ENCODE peak calls at places on chromosomes 11 and 22, in five cellular contexts. One of them, this sample, is unnamed.

GRCh38 chr11:95450547-95451123 is 219.6 kb upstream of the SESN3 start:
- DNase-seq in NCI-H1417: no peak
- DNase-seq in COR-L47: no peak
- DNase-seq in fibroblast of villous mesenchyme: peak; percentile 10
- DNase-seq in putamen: no peak
- DNase-seq in this sample: no peak

GRCh38 chr22:42217019-42217751 is 53.3 kb downstream of the TCF20 start:
- DNase-seq in fibroblast of villous mesenchyme: peak; percentile 16
- DNase-seq in COR-L47: no peak
- DNase-seq in putamen: no peak
- DNase-seq in NCI-H1417: no peak
- DNase-seq in this sample: no peak

GRCh38 chr11:122791836-122792235 is 46.5 kb upstream of the CRTAM start:
- DNase-seq in COR-L47: no peak
- DNase-seq in fibroblast of villous mesenchyme: peak; percentile 73
- DNase-seq in NCI-H1417: no peak
- DNase-seq in putamen: no peak
- DNase-seq in this sample: peak; percentile 62

GRCh38 chr11:70628881-70629844 is 230.8 kb downstream of the CTTN start:
- DNase-seq in NCI-H1417: no peak
- DNase-seq in putamen: peak; percentile 71
- DNase-seq in COR-L47: peak; percentile 42
- DNase-seq in fibroblast of villous mesenchyme: no peak
- DNase-seq in this sample: no peak

GRCh38 chr22:19871845-19872778 is 17.4 kb upstream of the GNB1L start:
- DNase-seq in putamen: no peak
- DNase-seq in fibroblast of villous mesenchyme: no peak
- DNase-seq in COR-L47: no peak
- DNase-seq in NCI-H1417: no peak
- DNase-seq in this sample: no peak

GRCh38 chr11:73585834-73586575 is 11.9 kb downstream of the FAM168A start:
- DNase-seq in fibroblast of villous mesenchyme: no peak
- DNase-seq in NCI-H1417: no peak
- DNase-seq in putamen: no peak
- DNase-seq in COR-L47: no peak
- DNase-seq in this sample: peak; percentile 84

GRCh38 chr11:1150095-1150494 is 7.7 kb upstream of the MUC5AC start:
- DNase-seq in putamen: no peak
- DNase-seq in fibroblast of villous mesenchyme: no peak
- DNase-seq in NCI-H1417: no peak
- DNase-seq in COR-L47: no peak
- DNase-seq in this sample: no peak

GRCh38 chr22:50027639-50028537 is 15.3 kb upstream of the IL17REL start:
- DNase-seq in COR-L47: no peak
- DNase-seq in fibroblast of villous mesenchyme: no peak
- DNase-seq in NCI-H1417: no peak
- DNase-seq in putamen: peak; percentile 72
- DNase-seq in this sample: peak; percentile 53

GRCh38 chr11:765802-766091 is 11.5 kb downstream of the GATD1 start:
- DNase-seq in fibroblast of villous mesenchyme: no peak
- DNase-seq in putamen: no peak
- DNase-seq in NCI-H1417: no peak
- DNase-seq in COR-L47: no peak
- DNase-seq in this sample: no peak

GRCh38 chr11:7376386-7376785 is 108.9 kb upstream of the OLFML1 start:
- DNase-seq in putamen: no peak
- DNase-seq in fibroblast of villous mesenchyme: no peak
- DNase-seq in NCI-H1417: no peak
- DNase-seq in COR-L47: no peak
- DNase-seq in this sample: no peak

GRCh38 chr11:21225860-21226259 is 556.5 kb downstream of the NELL1 start:
- DNase-seq in NCI-H1417: no peak
- DNase-seq in fibroblast of villous mesenchyme: no peak
- DNase-seq in COR-L47: no peak
- DNase-seq in putamen: no peak
- DNase-seq in this sample: no peak

GRCh38 chr22:32541481-32541880 is 66.9 kb downstream of the FBXO7 start:
- DNase-seq in COR-L47: no peak
- DNase-seq in fibroblast of villous mesenchyme: no peak
- DNase-seq in putamen: no peak
- DNase-seq in NCI-H1417: no peak
- DNase-seq in this sample: no peak

GRCh38 chr22:45101828-45102227 is 61.9 kb upstream of the NUP50 start:
- DNase-seq in fibroblast of villous mesenchyme: peak; percentile 81
- DNase-seq in NCI-H1417: peak; percentile 51
- DNase-seq in putamen: peak; percentile 59
- DNase-seq in COR-L47: peak; percentile 22
- DNase-seq in this sample: peak; percentile 74

GRCh38 chr11:64086263-64086938 is 50.7 kb downstream of the FLRT1 start:
- DNase-seq in NCI-H1417: peak; percentile 71
- DNase-seq in fibroblast of villous mesenchyme: peak; percentile 56
- DNase-seq in putamen: no peak
- DNase-seq in COR-L47: peak; percentile 71
- DNase-seq in this sample: no peak

GRCh38 chr22:50577697-50577986 is 585 bp downstream of the CPT1B start:
- DNase-seq in putamen: no peak
- DNase-seq in NCI-H1417: no peak
- DNase-seq in COR-L47: no peak
- DNase-seq in fibroblast of villous mesenchyme: no peak
- DNase-seq in this sample: no peak

GRCh38 chr11:88188251-88189030 is 13.2 kb upstream of the RAB38 start:
- DNase-seq in NCI-H1417: no peak
- DNase-seq in putamen: no peak
- DNase-seq in COR-L47: no peak
- DNase-seq in fibroblast of villous mesenchyme: peak; percentile 66
- DNase-seq in this sample: no peak

GRCh38 chr11:7573558-7574296 is 59.9 kb downstream of the PPFIBP2 start:
- DNase-seq in putamen: no peak
- DNase-seq in fibroblast of villous mesenchyme: no peak
- DNase-seq in COR-L47: no peak
- DNase-seq in NCI-H1417: no peak
- DNase-seq in this sample: no peak

GRCh38 chr11:78576549-78577097 is 2.0 kb upstream of the NARS2 start:
- DNase-seq in fibroblast of villous mesenchyme: no peak
- DNase-seq in putamen: no peak
- DNase-seq in COR-L47: peak; percentile 13
- DNase-seq in NCI-H1417: peak; percentile 39
- DNase-seq in this sample: no peak

GRCh38 chr11:65609711-65610110 is 4.3 kb downstream of the MAP3K11 start:
- DNase-seq in NCI-H1417: no peak
- DNase-seq in putamen: no peak
- DNase-seq in fibroblast of villous mesenchyme: no peak
- DNase-seq in COR-L47: no peak
- DNase-seq in this sample: no peak

GRCh38 chr11:62536301-62536957 is 10.2 kb downstream of the AHNAK start:
- DNase-seq in COR-L47: no peak
- DNase-seq in putamen: no peak
- DNase-seq in fibroblast of villous mesenchyme: no peak
- DNase-seq in NCI-H1417: no peak
- DNase-seq in this sample: no peak

GRCh38 chr22:46259374-46259773 is 3.8 kb downstream of the PKDREJ start:
- DNase-seq in COR-L47: no peak
- DNase-seq in NCI-H1417: no peak
- DNase-seq in fibroblast of villous mesenchyme: no peak
- DNase-seq in putamen: no peak
- DNase-seq in this sample: no peak

GRCh38 chr11:120212926-120213325 is 2.1 kb downstream of the OAF start:
- DNase-seq in putamen: no peak
- DNase-seq in NCI-H1417: no peak
- DNase-seq in fibroblast of villous mesenchyme: peak; percentile 28
- DNase-seq in COR-L47: no peak
- DNase-seq in this sample: no peak

GRCh38 chr11:14094481-14095037 is 132.0 kb downstream of the SPON1 start:
- DNase-seq in NCI-H1417: no peak
- DNase-seq in fibroblast of villous mesenchyme: no peak
- DNase-seq in putamen: no peak
- DNase-seq in COR-L47: no peak
- DNase-seq in this sample: peak; percentile 54

GRCh38 chr22:20085651-20086050 is 5.6 kb downstream of the DGCR8 start:
- DNase-seq in COR-L47: no peak
- DNase-seq in fibroblast of villous mesenchyme: no peak
- DNase-seq in NCI-H1417: no peak
- DNase-seq in putamen: no peak
- DNase-seq in this sample: no peak

GRCh38 chr11:66950113-66950535 is 8.1 kb downstream of the PC start:
- DNase-seq in fibroblast of villous mesenchyme: peak; percentile 94
- DNase-seq in COR-L47: no peak
- DNase-seq in putamen: peak; percentile 65
- DNase-seq in NCI-H1417: no peak
- DNase-seq in this sample: peak; percentile 81

GRCh38 chr22:24516301-24516737 is 21.2 kb downstream of the UPB1 start:
- DNase-seq in putamen: no peak
- DNase-seq in fibroblast of villous mesenchyme: peak; percentile 84
- DNase-seq in NCI-H1417: no peak
- DNase-seq in COR-L47: no peak
- DNase-seq in this sample: peak; percentile 73

GRCh38 chr11:128535468-128536457 is 51.6 kb downstream of the ETS1 start:
- DNase-seq in COR-L47: no peak
- DNase-seq in fibroblast of villous mesenchyme: no peak
- DNase-seq in putamen: no peak
- DNase-seq in NCI-H1417: no peak
- DNase-seq in this sample: no peak

GRCh38 chr11:125952973-125953372 is 7.1 kb downstream of the VSIG10L2 start:
- DNase-seq in fibroblast of villous mesenchyme: no peak
- DNase-seq in NCI-H1417: no peak
- DNase-seq in COR-L47: peak; percentile 11
- DNase-seq in putamen: no peak
- DNase-seq in this sample: no peak

GRCh38 chr11:31806944-31807790 is 4.0 kb downstream of the PAX6 start:
- DNase-seq in fibroblast of villous mesenchyme: no peak
- DNase-seq in COR-L47: no peak
- DNase-seq in putamen: no peak
- DNase-seq in NCI-H1417: no peak
- DNase-seq in this sample: no peak

GRCh38 chr22:45007946-45008852 is 1.6 kb downstream of the PHF21B start:
- DNase-seq in fibroblast of villous mesenchyme: peak; percentile 20
- DNase-seq in NCI-H1417: peak; percentile 21
- DNase-seq in COR-L47: no peak
- DNase-seq in putamen: no peak
- DNase-seq in this sample: peak; percentile 32

GRCh38 chr22:42074153-42074750 is at the start of gene PHETA2:
- DNase-seq in COR-L47: no peak
- DNase-seq in putamen: no peak
- DNase-seq in fibroblast of villous mesenchyme: peak; percentile 58
- DNase-seq in NCI-H1417: no peak
- DNase-seq in this sample: peak; percentile 29

GRCh38 chr11:61701298-61701993 is 21.3 kb downstream of the DAGLA start:
- DNase-seq in COR-L47: peak; percentile 77
- DNase-seq in fibroblast of villous mesenchyme: peak; percentile 21
- DNase-seq in NCI-H1417: peak; percentile 59
- DNase-seq in putamen: no peak
- DNase-seq in this sample: peak; percentile 22

GRCh38 chr11:35103366-35104194 is 35.4 kb upstream of the CD44 start:
- DNase-seq in COR-L47: no peak
- DNase-seq in NCI-H1417: no peak
- DNase-seq in putamen: no peak
- DNase-seq in fibroblast of villous mesenchyme: peak; percentile 75
- DNase-seq in this sample: peak; percentile 19

GRCh38 chr11:12469451-12469850 is 92.1 kb downstream of the PARVA start:
- DNase-seq in putamen: no peak
- DNase-seq in COR-L47: no peak
- DNase-seq in fibroblast of villous mesenchyme: peak; percentile 34
- DNase-seq in NCI-H1417: no peak
- DNase-seq in this sample: no peak